ENCODE peak calls at places on chromosomes 11 and 22, in five cellular contexts. G is type B pancreatic cell, Z is fibroblast of the aortic adventitia, I is fibroblast of villous mesenchyme, B is HFF-Myc. W is an unnamed sample.

GRCh38 chr22:37561209-37562048 is 1.1 kb downstream of the CDC42EP1 start:
- DNase-seq in G (peak; percentile 92), Z (peak; percentile 89), I (peak; percentile 91), B (peak; percentile 79), W (peak; percentile 83)

GRCh38 chr11:13462311-13462927 is 603 bp downstream of the BTBD10 start:
- DNase-seq in G (no peak), Z (peak; percentile 31), I (peak; percentile 38), B (no peak), W (peak; percentile 41)

GRCh38 chr11:83011333-83012167 is 60.1 kb downstream of the RAB30 start:
- DNase-seq in G (no peak), Z (no peak), I (no peak), B (no peak), W (no peak)

GRCh38 chr11:104462346-104462745 is 298.4 kb upstream of the PDGFD start:
- DNase-seq in G (no peak), Z (peak; percentile 47), I (peak; percentile 28), B (peak; percentile 25), W (no peak)

GRCh38 chr11:13016415-13016814 is 7.3 kb downstream of the RASSF10 start:
- DNase-seq in G (no peak), Z (no peak), I (no peak), B (no peak), W (no peak)

GRCh38 chr22:46596032-46596441 is 24.1 kb upstream of the GRAMD4 start:
- DNase-seq in G (no peak), Z (no peak), I (no peak), B (no peak), W (peak; percentile 33)

GRCh38 chr22:23110922-23111527 is 30.8 kb downstream of the RSPH14 start:
- DNase-seq in G (no peak), Z (no peak), I (no peak), B (no peak), W (no peak)

GRCh38 chr11:55838452-55838851 is at the start of gene OR5D16:
- DNase-seq in G (no peak), Z (no peak), I (no peak), B (no peak), W (no peak)

GRCh38 chr11:103714246-103714645 is 322.2 kb upstream of the DDI1 start:
- DNase-seq in G (no peak), Z (peak; percentile 92), I (no peak), B (no peak), W (no peak)

GRCh38 chr11:74279256-74279655 is 32.2 kb downstream of the P4HA3 start:
- DNase-seq in G (no peak), Z (no peak), I (no peak), B (no peak), W (no peak)

GRCh38 chr11:79796704-79797103 is 355.9 kb upstream of the TENM4 start:
- DNase-seq in G (no peak), Z (no peak), I (no peak), B (no peak), W (no peak)

GRCh38 chr11:101008961-101009684 is 120.5 kb downstream of the PGR start:
- DNase-seq in G (no peak), Z (no peak), I (no peak), B (no peak), W (no peak)

GRCh38 chr11:67486481-67487195 is 3.8 kb downstream of the AIP start:
- DNase-seq in G (no peak), Z (no peak), I (no peak), B (no peak), W (no peak)

GRCh38 chr11:128874406-128874805 is 7.3 kb upstream of the KCNJ1 start:
- DNase-seq in G (no peak), Z (no peak), I (no peak), B (no peak), W (no peak)

GRCh38 chr11:47590026-47590861 is 3.8 kb downstream of the FAM180B start:
- DNase-seq in G (no peak), Z (no peak), I (no peak), B (no peak), W (no peak)

GRCh38 chr11:111932605-111932938 is 4.6 kb upstream of the DIXDC1 start:
- DNase-seq in G (no peak), Z (no peak), I (no peak), B (no peak), W (no peak)
- TF ChIP-seq CTCF in G (no peak), Z (no peak), I (no peak), B (no peak), W (no peak)

DNA sequence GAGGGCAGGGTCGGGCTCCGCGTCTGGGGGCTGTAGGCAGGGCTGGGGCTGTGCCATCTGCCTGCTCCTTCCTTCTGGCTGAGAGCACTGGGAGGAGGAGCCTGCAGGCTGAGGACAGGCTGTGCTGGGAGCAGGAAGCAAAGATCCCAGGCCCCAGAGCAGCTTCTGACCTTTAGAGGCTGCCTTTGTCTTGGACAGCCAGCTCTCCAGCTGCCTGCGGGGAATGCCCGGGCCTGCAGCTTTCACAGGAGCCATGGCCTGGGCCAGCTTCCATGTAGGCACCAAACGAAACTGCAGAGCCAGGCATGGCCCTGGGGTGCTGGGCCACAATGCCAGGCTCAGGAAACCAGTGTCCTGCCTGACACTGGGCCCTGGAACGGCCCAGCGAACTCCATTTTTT is 67.8 kb downstream of the MCM5 start:
- DNase-seq in G (no peak), Z (peak; percentile 49), I (peak; percentile 77), B (no peak), W (no peak)
- TF ChIP-seq CTCF in G (no peak), Z (no peak), I (no peak), B (no peak), W (no peak)

GRCh38 chr11:68959465-68960298 is 21.1 kb downstream of the MRGPRD start:
- DNase-seq in G (no peak), Z (no peak), I (no peak), B (no peak), W (no peak)

GRCh38 chr11:68960299-68961071 is 20.3 kb downstream of the MRGPRD start:
- DNase-seq in G (no peak), Z (no peak), I (no peak), B (no peak), W (no peak)

GRCh38 chr11:68963779-68964178 is 17.0 kb downstream of the MRGPRD start:
- DNase-seq in G (no peak), Z (no peak), I (no peak), B (no peak), W (no peak)

GRCh38 chr11:68961245-68961644 is 19.5 kb downstream of the MRGPRD start:
- DNase-seq in G (no peak), Z (no peak), I (no peak), B (no peak), W (no peak)

DNA sequence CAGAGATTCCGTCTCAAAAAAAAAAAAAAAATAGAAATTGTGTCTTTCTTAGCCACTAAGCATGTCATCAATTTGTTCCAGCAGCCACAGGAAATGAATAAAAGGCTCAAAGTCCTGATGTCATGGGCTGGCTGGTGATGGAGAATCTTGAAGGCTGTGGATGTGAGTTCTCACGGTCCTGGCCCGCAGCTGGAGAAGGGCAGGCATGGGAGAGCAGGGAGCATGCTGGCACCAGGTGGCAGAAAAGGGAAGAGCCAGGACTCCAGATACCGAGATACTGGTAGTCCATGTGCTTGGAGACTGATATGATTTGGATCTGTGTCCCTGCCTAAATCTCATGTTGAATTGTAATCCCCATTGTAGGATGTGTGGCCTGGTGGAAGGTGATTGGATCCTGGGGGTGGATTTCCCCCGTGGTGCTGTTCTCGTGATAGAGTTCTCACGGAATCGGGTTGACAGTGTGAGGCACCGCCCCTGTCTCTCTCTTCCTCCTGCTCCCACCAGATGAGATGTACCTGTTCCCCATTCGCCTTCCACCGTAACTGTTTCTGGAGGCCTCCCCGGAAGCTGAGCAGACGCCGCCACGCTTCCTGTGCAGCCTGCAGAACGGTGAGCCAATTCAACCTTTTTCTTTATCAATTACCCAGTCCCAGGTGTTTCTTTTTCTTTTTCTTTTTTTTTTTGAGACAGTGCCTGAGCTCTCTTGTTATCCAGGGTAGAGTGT is 18.1 kb downstream of the MRGPRD start:
- DNase-seq in G (no peak), Z (no peak), I (no peak), B (no peak), W (no peak)
- TF ChIP-seq CTCF in G (no peak), Z (no peak), I (no peak), B (no peak), W (no peak)

DNA sequence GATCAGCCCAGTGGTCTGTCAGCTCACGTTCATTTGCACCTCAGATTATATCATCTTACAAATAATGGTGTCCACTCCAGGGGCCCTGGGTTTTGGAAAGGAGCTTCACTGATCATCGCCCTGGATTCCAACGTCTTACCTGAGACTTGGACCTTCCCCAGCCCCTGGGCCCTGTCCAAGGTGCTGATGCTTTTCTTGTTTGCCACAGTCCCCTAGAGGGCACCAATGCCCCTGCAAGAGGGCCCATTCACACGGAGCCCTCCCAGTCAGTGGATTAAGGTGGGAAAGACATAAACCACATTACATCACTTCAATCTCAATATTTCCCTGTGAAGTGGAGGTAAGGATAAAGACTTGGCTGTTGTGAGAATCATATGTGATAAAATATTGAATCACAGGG is 167.2 kb downstream of the BUD13 start:
- DNase-seq in G (peak; percentile 79), Z (peak; percentile 3), I (peak; percentile 20), B (peak; percentile 1), W (no peak)
- TF ChIP-seq CTCF in G (peak; percentile 69), Z (peak; percentile 35), I (peak; percentile 35), B (peak; percentile 36), W (peak; percentile 28)

GRCh38 chr22:29267858-29268510 is at the start of the genes EWSR1 and RHBDD3:
- DNase-seq in G (peak; percentile 98), Z (peak; percentile 97), I (peak; percentile 98), B (peak; percentile 71), W (peak; percentile 97)
- TF ChIP-seq CTCF in G (no peak), Z (no peak), I (no peak), B (no peak), W (peak; percentile 37)

DNA sequence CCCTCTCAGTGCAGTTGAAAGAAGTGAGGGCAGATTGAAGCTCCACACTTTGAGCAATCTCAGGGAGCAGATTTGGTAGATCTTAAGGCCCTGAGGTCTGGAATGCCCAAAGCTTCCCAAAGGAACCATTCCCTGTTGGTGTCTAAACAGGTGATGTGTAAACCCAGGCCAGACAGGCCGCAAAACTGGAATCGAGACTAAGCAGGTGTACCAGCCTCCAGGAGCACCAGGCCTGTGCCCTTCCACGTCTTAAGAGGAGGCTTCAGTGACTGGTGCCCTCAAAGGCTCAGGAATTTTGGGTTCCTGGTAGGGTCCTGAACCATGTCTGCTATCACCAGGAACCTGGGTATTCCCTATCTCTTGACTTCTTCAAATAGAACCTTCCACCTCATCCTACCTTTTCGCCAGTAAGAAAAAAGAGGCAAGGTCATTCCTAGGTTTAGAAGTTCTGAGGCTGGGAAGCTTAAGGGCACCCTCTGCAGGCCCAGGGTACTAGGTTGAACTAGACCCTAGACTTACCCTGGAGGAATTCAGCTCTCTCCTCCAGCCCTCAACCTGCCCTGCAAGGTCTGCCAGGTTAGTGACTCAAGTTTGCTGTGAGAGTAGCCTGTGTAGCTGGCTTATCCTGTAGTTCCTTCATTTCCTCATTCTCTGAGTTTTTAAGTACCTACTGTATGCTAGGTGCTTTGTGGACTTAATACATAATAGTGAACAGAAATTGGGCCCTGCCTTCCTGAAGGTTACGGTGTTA is 100.0 kb upstream of the NNMT start:
- DNase-seq in G (no peak), Z (peak; percentile 5), I (no peak), B (no peak), W (no peak)
- TF ChIP-seq CTCF in G (no peak), Z (no peak), I (no peak), B (no peak), W (no peak)

DNA sequence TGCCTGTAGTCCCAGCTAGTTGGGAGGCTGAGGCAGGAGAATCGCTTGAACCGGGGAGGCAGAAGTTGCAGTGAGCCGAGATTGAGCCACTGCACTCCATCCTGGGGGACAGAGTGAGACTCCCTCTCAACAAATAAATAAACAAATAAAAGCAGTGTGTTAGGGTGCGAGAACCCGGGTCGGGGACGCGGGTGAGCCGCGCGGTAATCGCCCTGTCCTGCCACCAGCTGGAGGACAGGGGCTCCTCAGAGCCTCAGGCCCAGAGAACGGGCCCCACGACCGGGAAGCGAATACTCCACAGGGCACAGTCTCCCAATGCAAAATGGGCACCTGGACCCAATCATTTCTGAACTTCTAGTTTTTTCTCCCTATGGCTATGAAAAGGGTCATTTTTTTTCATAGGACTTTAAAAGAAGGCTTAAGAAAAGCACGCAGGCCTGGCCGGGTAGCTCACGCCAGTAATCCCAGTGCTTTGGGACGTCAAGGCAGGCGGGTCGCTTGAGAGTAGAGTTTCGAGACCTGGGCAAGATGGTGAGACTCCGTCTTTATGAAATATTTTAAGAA is 744 bp upstream of the MCM5 start:
- DNase-seq in G (no peak), Z (no peak), I (no peak), B (no peak), W (no peak)
- TF ChIP-seq CTCF in G (no peak), Z (no peak), I (no peak), B (no peak), W (no peak)

W was measured in HFFc6.